ENCODE peak calls at places on chromosomes 12 and 14, in eight cellular contexts. Q is WTC11, H is PC-3, S is GM13976, D is nephron progenitor cell, Y is AG04450, U is H1, J is heart right ventricle. P is an unnamed sample.

GRCh38 chr12:8780389-8780788 is 42.0 kb upstream of the A2ML1 start:
- DNase-seq in J (no peak), S (peak), U (no peak), Y (peak), Q (no peak), D (no peak), H (peak), P (peak)

GRCh38 chr12:26143291-26143690 is 18.5 kb upstream of the BHLHE41 start:
- DNase-seq in S (no peak), Y (no peak), U (no peak), D (no peak), Q (no peak), J (no peak), H (no peak), P (no peak)

GRCh38 chr12:88015825-88016224 is 13.4 kb downstream of the C12orf50 start:
- DNase-seq in J (no peak), Q (no peak), D (no peak), Y (no peak), U (no peak), H (no peak), S (no peak), P (no peak)

GRCh38 chr12:56315626-56316473 is at the start of gene CNPY2:
- DNase-seq in H (peak), Y (peak), D (peak), Q (peak), J (peak), S (peak), U (peak), P (peak)

GRCh38 chr14:77177623-77178185 is 3.9 kb upstream of the TMEM63C start:
- DNase-seq in Q (no peak), J (no peak), U (no peak), S (no peak), H (no peak), Y (no peak), D (no peak), P (no peak)

GRCh38 chr12:87816186-87816585 is 213.0 kb downstream of the C12orf50 start:
- DNase-seq in S (no peak), H (no peak), Y (no peak), Q (no peak), J (no peak), U (no peak), D (no peak), P (no peak)

GRCh38 chr12:29273178-29273843 is 107.7 kb downstream of the ERGIC2 start:
- DNase-seq in U (no peak), Q (peak), H (no peak), D (peak), S (no peak), Y (no peak), J (no peak), P (no peak)

GRCh38 chr12:32448581-32448980 is 49.2 kb downstream of the FGD4 start:
- DNase-seq in U (no peak), Y (no peak), H (no peak), J (no peak), S (no peak), Q (no peak), D (no peak), P (peak)

GRCh38 chr14:51957950-51958349 is 31.4 kb upstream of the RTRAF start:
- DNase-seq in J (no peak), S (no peak), Y (no peak), H (no peak), Q (no peak), U (no peak), D (no peak), P (no peak)

GRCh38 chr12:98188649-98189048 is 326.7 kb upstream of the TMPO start:
- DNase-seq in H (peak), S (no peak), D (no peak), Y (no peak), U (no peak), J (no peak), Q (no peak), P (no peak)

GRCh38 chr14:91315844-91316267 is 71.4 kb upstream of the GPR68 start:
- DNase-seq in J (no peak), U (no peak), H (no peak), Y (no peak), Q (no peak), D (no peak), S (peak), P (peak)

GRCh38 chr12:123747309-123747708 is 14.8 kb upstream of the DNAH10 start:
- DNase-seq in J (no peak), H (no peak), D (no peak), Q (no peak), Y (no peak), S (no peak), U (no peak), P (no peak)

DNA sequence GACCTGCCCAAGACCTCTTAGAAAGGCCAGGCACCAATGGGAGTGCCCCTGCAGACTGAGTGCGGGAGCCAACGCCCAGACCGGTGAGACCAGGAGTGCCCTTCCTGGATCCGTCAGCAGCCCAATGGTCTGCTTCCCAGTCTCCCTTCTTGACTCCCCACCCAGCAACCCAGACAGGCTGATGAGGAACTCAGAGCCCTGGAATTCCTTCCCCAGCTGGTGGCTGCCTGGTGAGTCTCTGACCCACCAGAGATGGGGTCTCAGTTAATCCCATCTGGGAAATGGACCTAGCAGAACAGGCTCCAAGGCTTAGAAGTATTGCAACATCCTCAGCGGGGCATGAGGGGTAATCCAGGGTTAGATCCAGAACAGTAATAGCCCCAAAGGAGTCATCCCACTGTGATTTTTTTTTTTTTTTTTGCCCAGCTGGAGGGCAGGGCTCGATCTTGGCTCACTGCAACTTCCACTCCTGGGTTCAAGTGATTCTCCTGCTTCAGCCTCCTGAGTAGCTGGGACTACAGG is 1.5 kb upstream of the RASAL1 start:
- DNase-seq in Y (no peak), S (no peak), U (no peak), H (no peak), D (no peak), J (no peak), Q (no peak), P (no peak)
- TF ChIP-seq CTCF in Y (no peak), S (no peak), U (no peak), H (no peak), D (no peak), J (no peak), Q (no peak), P (no peak)

DNA sequence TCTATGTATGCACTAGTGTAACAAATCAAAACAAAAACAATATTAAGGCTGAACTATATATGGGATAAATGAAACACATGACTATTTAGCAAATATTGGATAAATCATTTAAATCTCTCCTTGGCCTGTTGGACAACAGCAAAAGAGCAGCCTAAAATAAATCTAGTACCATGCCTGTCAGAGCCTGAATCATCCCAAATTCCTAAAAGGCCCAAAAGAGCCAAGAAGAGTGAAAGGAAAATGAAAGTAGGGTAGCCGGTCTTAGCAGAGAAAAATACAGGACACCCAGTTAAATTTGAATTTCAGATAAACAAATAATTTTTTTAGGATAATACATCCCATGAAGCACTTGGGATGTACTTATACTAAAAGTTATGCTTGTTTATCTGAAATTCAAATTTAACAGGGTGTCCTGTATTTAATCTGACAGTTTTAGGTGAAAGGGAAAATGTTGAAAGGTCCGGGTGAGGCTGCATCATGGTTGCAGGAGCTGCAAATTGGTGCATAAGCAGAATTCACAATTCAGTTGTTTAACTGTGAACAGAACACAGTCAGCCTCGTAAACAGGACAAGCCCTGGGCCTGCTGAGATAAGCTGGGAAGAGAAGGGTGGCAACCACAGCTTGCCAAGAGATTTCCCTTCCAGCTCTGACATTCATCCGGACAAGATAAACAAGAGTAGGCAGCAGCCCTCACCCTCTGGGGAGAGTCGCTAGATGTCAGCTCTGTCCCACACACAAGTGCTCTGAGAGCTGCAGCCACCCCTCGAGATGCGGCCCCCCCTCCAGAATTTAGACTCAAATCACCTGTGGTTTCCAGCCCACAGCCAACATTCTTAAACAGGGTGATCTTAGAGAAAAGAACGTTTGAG is 30.3 kb downstream of the DMAC2L start:
- DNase-seq in S (peak), U (no peak), H (peak), J (peak), Q (peak), Y (no peak), D (peak), P (peak)
- TF ChIP-seq CTCF in S (peak), U (peak), H (peak), J (no peak), Q (no peak), Y (peak), D (no peak), P (peak)

DNA sequence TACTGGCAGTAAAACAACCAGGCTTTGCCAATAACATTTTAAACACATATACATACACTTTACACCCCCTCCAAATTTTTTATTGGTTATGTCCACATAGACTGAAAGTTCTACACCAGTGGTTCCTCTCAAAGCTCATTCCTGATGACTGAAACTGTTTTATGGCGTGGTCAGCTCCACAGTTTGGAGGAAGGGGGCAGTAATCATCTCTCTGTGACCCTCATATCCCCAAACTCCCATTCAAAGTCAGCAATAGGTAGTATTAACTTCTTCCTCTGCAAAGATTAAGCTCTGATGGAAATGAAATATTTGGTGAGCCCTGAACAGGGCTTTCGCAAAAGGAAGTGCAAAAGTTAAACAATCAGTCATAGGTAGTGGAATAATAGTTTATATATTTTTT is 55.3 kb upstream of the DAAM1 start:
- DNase-seq in Q (no peak), Y (no peak), U (no peak), S (no peak), D (no peak), H (peak), J (no peak), P (no peak)
- TF ChIP-seq CTCF in Q (no peak), Y (peak), U (peak), S (no peak), D (no peak), H (peak), J (no peak), P (no peak)

GRCh38 chr14:103121846-103122577 is 1.2 kb upstream of the TNFAIP2 start:
- DNase-seq in J (peak), H (peak), Q (no peak), S (no peak), D (peak), U (peak), Y (no peak), P (peak)
- TF ChIP-seq CTCF in J (no peak), H (no peak), Q (no peak), S (no peak), D (no peak), U (no peak), Y (no peak), P (no peak)

DNA sequence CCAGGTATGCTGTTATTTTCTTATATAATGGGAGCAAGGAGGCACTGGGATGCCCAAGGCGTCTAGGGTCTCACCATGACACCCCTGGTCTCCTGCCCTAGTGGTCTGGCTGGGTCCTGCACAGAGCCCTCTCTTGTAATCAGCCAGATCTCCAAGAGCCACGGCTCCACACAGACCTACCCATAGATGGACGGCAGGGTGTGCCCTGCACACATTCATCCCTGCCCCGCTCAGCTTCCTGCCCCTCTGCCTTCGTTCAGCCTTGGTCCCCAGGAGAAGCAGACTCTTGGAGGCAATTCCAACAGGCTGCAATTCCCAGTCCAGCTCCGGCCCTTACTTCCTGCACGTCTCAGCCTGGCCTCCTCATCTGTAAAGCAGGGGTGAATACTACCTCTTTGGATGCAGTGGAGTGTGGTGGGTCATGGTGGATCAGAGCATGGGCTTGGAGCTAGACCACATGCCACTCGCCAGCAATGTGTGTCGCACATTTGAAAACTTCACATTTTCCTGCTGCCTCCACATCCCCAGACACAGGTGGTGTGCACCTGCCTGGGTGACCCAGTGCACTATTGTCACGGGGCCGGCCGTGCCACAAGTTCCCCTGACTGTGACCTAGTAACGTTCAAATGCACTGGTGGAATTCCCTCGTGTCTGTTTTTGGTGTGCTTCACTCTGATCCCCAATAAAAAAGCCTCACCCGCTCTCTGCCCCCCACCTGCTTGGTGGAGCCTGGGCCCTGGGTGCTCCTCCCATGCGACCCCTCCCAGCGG is 171.1 kb upstream of the PRMT8 start:
- DNase-seq in D (no peak), Y (no peak), S (no peak), H (no peak), U (no peak), Q (no peak), J (no peak), P (no peak)
- TF ChIP-seq CTCF in D (no peak), Y (no peak), S (no peak), H (no peak), U (peak), Q (no peak), J (no peak), P (no peak)

GRCh38 chr14:97410667-97411286 is 613.6 kb downstream of the VRK1 start:
- DNase-seq in J (no peak), D (no peak), S (no peak), U (no peak), Y (no peak), H (peak), Q (no peak), P (no peak)
- TF ChIP-seq CTCF in J (no peak), D (no peak), S (no peak), U (no peak), Y (no peak), H (peak), Q (no peak), P (no peak)